ENCODE peak calls at places on chromosomes 4 and X, in seven cellular contexts. F is H1, H is GM12878, O is SK-N-SH, T is HepG2, W is T47D, U is K562. J is an unnamed sample.

GRCh38 chr4:142396279-142396678 is 449.8 kb downstream of the INPP4B start:
- DNase-seq in F (no peak), H (no peak), O (no peak), T (no peak), W (no peak), U (no peak), J (no peak)

GRCh38 chr4:125421547-125421946 is 106.8 kb downstream of the FAT4 start:
- DNase-seq in F (no peak), H (no peak), O (no peak), T (no peak), W (no peak), U (no peak), J (no peak)

GRCh38 chr4:26273308-26273980 is 47.4 kb upstream of the RBPJ start:
- DNase-seq in F (no peak), H (no peak), O (no peak), T (no peak), W (no peak), U (no peak), J (no peak)

GRCh38 chr4:174111350-174111888 is 172.0 kb downstream of the FBXO8 start:
- DNase-seq in F (no peak), H (no peak), O (no peak), T (no peak), W (no peak), U (no peak), J (no peak)

GRCh38 chr4:30837131-30837539 is 117.0 kb downstream of the PCDH7 start:
- DNase-seq in F (no peak), H (no peak), O (no peak), T (no peak), W (peak), U (no peak), J (peak)

GRCh38 chr4:26780524-26780923 is 80.1 kb upstream of the STIM2 start:
- DNase-seq in F (no peak), H (no peak), O (no peak), T (no peak), W (no peak), U (no peak), J (no peak)

GRCh38 chrX:41512394-41512793 is 65.3 kb downstream of the NYX start:
- DNase-seq in F (no peak), H (peak), O (no peak), T (no peak), W (no peak), U (no peak), J (no peak)

GRCh38 chr4:141140271-141141205 is 7.3 kb upstream of the RNF150 start:
- DNase-seq in F (no peak), H (no peak), O (no peak), T (no peak), W (no peak), U (no peak), J (no peak)

GRCh38 chr4:52780206-52780605 is 29.0 kb upstream of the ERVMER34-1 start:
- DNase-seq in F (no peak), H (no peak), O (no peak), T (no peak), W (no peak), U (no peak), J (no peak)

DNA sequence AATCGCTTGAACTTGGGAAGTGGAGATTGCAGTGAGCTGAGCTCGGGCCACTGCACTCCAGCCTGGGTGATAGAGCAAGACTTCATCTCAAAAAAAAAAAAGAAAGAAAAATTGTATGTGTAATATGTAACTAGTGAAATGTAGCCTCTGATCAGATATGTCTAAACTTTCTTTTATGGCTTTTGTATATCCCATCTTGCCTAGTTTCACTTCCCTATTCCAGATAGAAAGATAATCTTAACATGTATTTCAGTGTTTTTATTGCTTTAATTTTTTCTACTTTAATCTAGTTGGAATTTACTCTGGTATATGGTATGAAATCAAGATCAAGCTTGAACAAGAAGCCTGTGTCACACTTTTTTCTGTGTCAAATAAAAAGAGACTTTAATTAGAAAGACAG is 1.9 kb upstream of the ZNF41 start:
- DNase-seq in F (no peak), H (no peak), O (no peak), T (no peak), W (no peak), U (no peak), J (no peak)
- TF ChIP-seq JUND in F (no peak), H (no peak), O (no peak), T (no peak), W (no peak), U (no peak), J (no peak)

GRCh38 chrX:30779453-30780030 is 109.5 kb downstream of the TAB3 start:
- DNase-seq in F (no peak), H (no peak), O (no peak), T (no peak), W (no peak), U (no peak), J (no peak)
- TF ChIP-seq JUND in F (no peak), H (no peak), O (no peak), T (no peak), W (no peak), U (no peak), J (no peak)

DNA sequence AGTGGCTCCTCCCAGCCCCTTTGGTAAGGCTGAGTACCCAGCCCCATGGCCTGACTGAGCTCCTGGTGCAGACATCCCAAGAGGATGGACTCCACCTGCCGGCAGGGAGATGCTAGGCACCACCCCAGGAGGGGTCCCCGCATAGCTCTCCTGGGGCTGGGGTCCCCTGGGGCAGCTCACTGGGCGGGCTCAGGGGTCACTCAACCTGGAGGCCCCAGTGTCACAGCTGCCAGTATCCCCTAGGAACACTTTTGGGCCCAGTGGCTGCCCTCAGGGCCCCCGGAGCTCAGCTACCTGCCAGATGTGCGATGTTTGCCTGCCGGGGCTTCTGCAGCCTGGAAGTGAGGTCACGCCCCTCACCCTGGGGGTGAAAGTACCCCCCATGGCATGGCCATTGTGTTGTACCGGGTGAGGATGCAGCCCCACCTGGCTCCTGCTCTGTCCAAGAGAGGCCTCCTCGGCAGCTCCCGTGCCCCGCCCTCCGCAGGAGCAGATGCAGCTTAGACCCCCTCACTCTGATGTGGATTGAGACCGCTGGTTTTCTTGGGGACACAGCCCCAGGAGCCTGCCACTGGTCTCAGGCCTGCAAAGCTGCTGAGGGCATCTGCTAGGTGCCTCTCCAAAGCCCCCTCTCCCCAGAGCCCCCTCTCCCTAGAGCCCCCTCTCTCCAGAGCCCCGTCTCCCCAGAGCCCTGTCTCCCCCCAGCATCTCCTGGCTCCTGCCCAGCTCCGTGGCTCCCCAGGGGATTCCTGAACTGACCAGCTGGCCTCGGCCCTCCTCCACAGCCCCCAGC is 6.7 kb upstream of the HGFAC start:
- DNase-seq in F (no peak), H (no peak), O (no peak), T (no peak), W (no peak), U (no peak), J (no peak)
- TF ChIP-seq JUND in F (no peak), H (no peak), O (no peak), T (no peak), W (no peak), U (no peak), J (no peak)

DNA sequence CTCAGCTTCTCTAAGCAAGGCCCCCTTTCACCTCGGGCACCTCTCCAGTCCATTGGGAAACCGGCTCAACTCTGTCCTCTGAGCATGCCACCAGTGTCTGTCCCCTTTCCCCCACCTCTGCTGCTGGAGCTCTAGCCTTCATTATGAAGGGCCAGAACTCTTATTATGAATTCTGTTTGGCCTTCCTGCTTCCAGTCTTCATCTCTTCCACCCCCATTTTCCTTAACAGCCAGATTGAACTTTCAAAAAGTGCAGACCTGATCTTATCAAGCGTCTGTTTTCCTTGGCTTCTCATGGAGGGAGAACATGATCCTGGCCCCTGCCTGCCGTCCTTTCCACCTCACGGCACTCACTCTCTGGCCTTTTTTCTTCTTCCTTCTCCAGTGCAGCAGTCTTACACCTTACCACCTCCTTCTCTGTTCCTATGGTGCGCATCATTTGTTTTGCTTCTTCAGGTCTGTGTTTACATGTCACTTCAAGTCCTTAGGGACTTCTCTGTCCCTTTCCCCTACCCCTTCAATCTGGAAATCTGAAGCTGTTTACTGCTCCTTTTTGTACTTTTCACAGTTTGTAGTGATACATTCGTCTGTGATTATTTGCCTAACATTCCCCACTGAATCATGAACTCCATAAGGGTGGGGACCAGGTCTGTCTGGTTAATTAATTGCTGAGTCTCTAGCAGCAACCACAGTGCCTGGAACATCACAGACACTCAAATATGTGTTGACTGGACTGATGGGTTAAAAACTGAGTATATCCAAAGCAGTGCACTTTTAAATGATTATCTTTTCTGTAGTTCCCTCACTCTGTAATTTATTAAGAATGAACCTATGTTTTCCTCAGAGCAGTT is 55.8 kb downstream of the FNIP2 start:
- DNase-seq in F (no peak), H (no peak), O (peak), T (no peak), W (peak), U (no peak), J (no peak)
- TF ChIP-seq JUND in F (no peak), H (no peak), O (no peak), T (no peak), W (no peak), U (no peak), J (no peak)

GRCh38 chr4:113012776-113013175 is 36.7 kb upstream of the ANK2 start:
- DNase-seq in F (no peak), H (no peak), O (peak), T (no peak), W (no peak), U (no peak), J (no peak)

GRCh38 chr4:113006632-113007031 is 42.8 kb upstream of the ANK2 start:
- DNase-seq in F (no peak), H (no peak), O (no peak), T (no peak), W (no peak), U (no peak), J (no peak)

GRCh38 chr4:113012122-113012725 is 37.2 kb upstream of the ANK2 start:
- DNase-seq in F (no peak), H (no peak), O (peak), T (no peak), W (no peak), U (no peak), J (no peak)

GRCh38 chr4:113004655-113005054 is 44.8 kb upstream of the ANK2 start:
- DNase-seq in F (no peak), H (no peak), O (no peak), T (no peak), W (no peak), U (no peak), J (no peak)

DNA sequence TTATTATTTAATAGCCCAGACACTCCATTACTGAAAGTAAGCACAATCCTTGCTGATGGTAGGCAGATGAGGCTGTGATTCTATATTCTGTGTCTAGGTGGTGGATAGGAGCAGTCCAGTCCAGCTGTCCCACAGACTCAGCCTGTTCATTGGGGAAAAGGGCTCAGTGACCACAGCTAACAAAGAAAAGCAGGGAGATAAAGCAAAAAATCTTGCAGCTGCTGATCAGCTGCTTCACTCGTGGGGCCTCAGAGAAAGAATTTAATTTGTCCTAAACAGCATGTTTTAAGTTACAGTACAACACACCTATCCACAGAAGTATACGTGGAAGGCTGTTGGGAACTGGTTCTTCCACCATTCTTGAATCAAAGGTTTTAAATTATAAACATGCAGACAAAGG is 40.7 kb upstream of the ANK2 start:
- DNase-seq in F (no peak), H (no peak), O (no peak), T (no peak), W (no peak), U (no peak), J (no peak)
- TF ChIP-seq JUND in F (no peak), H (no peak), O (no peak), T (no peak), W (no peak), U (no peak), J (no peak)

GRCh38 chrX:57952320-57952678 is 42.0 kb upstream of the ZXDA start:
- DNase-seq in F (no peak), H (no peak), O (no peak), T (no peak), W (no peak), U (no peak), J (no peak)
- TF ChIP-seq JUND in F (no peak), H (no peak), O (no peak), T (no peak), W (no peak), U (no peak), J (no peak)

DNA sequence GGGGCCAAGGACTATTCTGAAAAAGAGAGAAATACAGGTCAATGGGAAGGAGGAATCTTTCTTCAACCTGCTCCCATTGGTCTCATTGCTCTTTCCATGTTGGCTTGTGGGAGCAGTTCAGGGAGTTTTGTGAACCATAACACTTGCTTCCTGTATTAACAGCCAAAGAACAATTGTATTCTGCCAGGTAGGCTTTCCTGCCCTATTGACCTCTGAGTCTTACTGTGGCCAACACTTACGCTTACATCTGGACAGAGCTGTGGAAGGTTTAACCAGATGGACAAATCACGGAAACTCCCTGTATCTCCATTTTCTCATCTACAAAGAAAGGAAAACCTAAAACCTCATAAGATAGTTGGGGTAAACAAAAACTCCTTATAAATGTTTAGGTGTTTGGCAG is 30.7 kb downstream of the MID1IP1 start:
- DNase-seq in F (no peak), H (no peak), O (no peak), T (no peak), W (no peak), U (no peak), J (no peak)
- TF ChIP-seq JUND in F (no peak), H (no peak), O (no peak), T (no peak), W (no peak), U (no peak), J (no peak)

GRCh38 chr4:38366451-38366850 is 297.5 kb upstream of the KLF3 start:
- DNase-seq in F (no peak), H (no peak), O (no peak), T (no peak), W (peak), U (no peak), J (no peak)

GRCh38 chr4:38366997-38367396 is 297.0 kb upstream of the KLF3 start:
- DNase-seq in F (no peak), H (no peak), O (no peak), T (no peak), W (no peak), U (no peak), J (no peak)

GRCh38 chr4:38364383-38364963 is 299.5 kb upstream of the KLF3 start:
- DNase-seq in F (no peak), H (no peak), O (peak), T (no peak), W (no peak), U (no peak), J (no peak)

GRCh38 chr4:38365261-38365660 is 298.7 kb upstream of the KLF3 start:
- DNase-seq in F (no peak), H (no peak), O (no peak), T (no peak), W (no peak), U (no peak), J (no peak)

GRCh38 chr4:38365748-38366310 is 298.2 kb upstream of the KLF3 start:
- DNase-seq in F (no peak), H (no peak), O (no peak), T (peak), W (peak), U (no peak), J (no peak)
- TF ChIP-seq JUND in F (no peak), H (no peak), O (no peak), T (no peak), W (no peak), U (no peak), J (no peak)

J was measured in HCT116.